ENCODE peak calls at places on chromosome 20, in seven cellular contexts. W is pancreas; Y is activated T-helper 17 cell treated with anti-CD3 and anti-CD28 coated beads, Interleukin-2, amount 50 U/mL, for 72 hours; K is body of pancreas; R is activated naive CD4-positive, alpha-beta T cell treated with anti-CD3 and anti-CD28 coated beads, Interleukin-2, amount 50 U/mL, for 72 hours; V is Right ventricle myocardium inferior; C is PC-3. E is an unnamed sample.

GRCh38 chr20:46573788-46574581 is 23.5 kb upstream of the OCSTAMP start:
- ATAC-seq in W (no peak), Y (peak), K (no peak), R (no peak), V (no peak), C (peak), E (no peak)

GRCh38 chr20:21522479-21523397 is 8.9 kb upstream of the NKX2-2 start:
- ATAC-seq in W (peak), Y (no peak), K (peak), R (no peak), V (no peak), C (peak), E (no peak)

GRCh38 chr20:10762216-10762615 is 88.4 kb upstream of the JAG1 start:
- ATAC-seq in W (no peak), Y (no peak), K (no peak), R (no peak), V (no peak), C (no peak), E (no peak)

GRCh38 chr20:34747479-34747878 is 43.3 kb downstream of the TP53INP2 start:
- ATAC-seq in W (no peak), Y (peak), K (no peak), R (no peak), V (no peak), C (no peak), E (no peak)

GRCh38 chr20:16580127-16580526 is 6.9 kb upstream of the KIF16B start:
- ATAC-seq in W (peak), Y (no peak), K (peak), R (no peak), V (peak), C (peak), E (peak)

GRCh38 chr20:57317316-57317788 is 12.3 kb upstream of the SPO11 start:
- ATAC-seq in W (no peak), Y (no peak), K (no peak), R (no peak), V (no peak), C (no peak), E (no peak)

GRCh38 chr20:6038256-6038655 is 15.6 kb downstream of the LRRN4 start:
- ATAC-seq in W (no peak), Y (no peak), K (no peak), R (no peak), V (peak), C (no peak), E (no peak)

GRCh38 chr20:55173601-55174000 is 698.2 kb downstream of the DOK5 start:
- ATAC-seq in W (no peak), Y (no peak), K (no peak), R (no peak), V (no peak), C (no peak), E (no peak)

GRCh38 chr20:17904027-17904426 is 64.6 kb downstream of the SNX5 start:
- ATAC-seq in W (no peak), Y (peak), K (no peak), R (peak), V (no peak), C (no peak), E (no peak)

GRCh38 chr20:4840831-4841230 is 119.1 kb downstream of the PRND start:
- ATAC-seq in W (no peak), Y (no peak), K (no peak), R (no peak), V (no peak), C (no peak), E (no peak)

GRCh38 chr20:47574616-47575401 is 73.1 kb downstream of the NCOA3 start:
- ATAC-seq in W (peak), Y (no peak), K (peak), R (no peak), V (no peak), C (no peak), E (no peak)

GRCh38 chr20:21681932-21682318 is 23.5 kb upstream of the PAX1 start:
- ATAC-seq in W (no peak), Y (no peak), K (no peak), R (no peak), V (peak), C (no peak), E (no peak)

GRCh38 chr20:9756660-9757059 is 82.2 kb downstream of the PAK5 start:
- ATAC-seq in W (no peak), Y (no peak), K (peak), R (no peak), V (no peak), C (no peak), E (no peak)

GRCh38 chr20:13736792-13737191 is 47.9 kb downstream of the ESF1 start:
- ATAC-seq in W (no peak), Y (no peak), K (peak), R (no peak), V (peak), C (no peak), E (no peak)

GRCh38 chr20:49344975-49345374 is 67.1 kb upstream of the ZNFX1 start:
- ATAC-seq in W (peak), Y (no peak), K (peak), R (no peak), V (peak), C (peak), E (peak)

GRCh38 chr20:20823469-20823868 is 111.0 kb upstream of the RALGAPA2 start:
- ATAC-seq in W (peak), Y (no peak), K (no peak), R (no peak), V (no peak), C (no peak), E (no peak)

GRCh38 chr20:24501764-24502163 is 32.3 kb downstream of the SYNDIG1 start:
- ATAC-seq in W (no peak), Y (no peak), K (no peak), R (no peak), V (no peak), C (no peak), E (no peak)

GRCh38 chr20:51378171-51378928 is 164.2 kb downstream of the NFATC2 start:
- ATAC-seq in W (no peak), Y (peak), K (no peak), R (no peak), V (no peak), C (no peak), E (no peak)

GRCh38 chr20:4119854-4120209 is 104.5 kb upstream of the RNF24 start:
- ATAC-seq in W (no peak), Y (no peak), K (no peak), R (no peak), V (no peak), C (peak), E (no peak)

GRCh38 chr20:41065716-41066115 is 37.1 kb downstream of the TOP1 start:
- ATAC-seq in W (peak), Y (no peak), K (no peak), R (no peak), V (no peak), C (no peak), E (no peak)

GRCh38 chr20:50048420-50049166 is 64.4 kb downstream of the UBE2V1 start:
- ATAC-seq in W (peak), Y (no peak), K (no peak), R (peak), V (no peak), C (no peak), E (peak)

GRCh38 chr20:50980851-50981713 is 22.5 kb downstream of the MOCS3 start:
- ATAC-seq in W (peak), Y (no peak), K (no peak), R (no peak), V (no peak), C (peak), E (peak)

GRCh38 chr20:9989066-9989724 is 45.6 kb upstream of the ANKEF1 start:
- ATAC-seq in W (peak), Y (no peak), K (no peak), R (no peak), V (peak), C (no peak), E (no peak)

GRCh38 chr20:32628960-32629530 is 43.9 kb upstream of the NOL4L start:
- ATAC-seq in W (no peak), Y (no peak), K (no peak), R (no peak), V (no peak), C (no peak), E (no peak)

GRCh38 chr20:62030834-62031434 is 34.7 kb downstream of the TAF4 start:
- ATAC-seq in W (peak), Y (peak), K (no peak), R (peak), V (no peak), C (peak), E (peak)

GRCh38 chr20:1535420-1536175 is 21.9 kb downstream of the SIRPD start:
- ATAC-seq in W (peak), Y (no peak), K (no peak), R (no peak), V (peak), C (no peak), E (no peak)

GRCh38 chr20:1130849-1131248 is 12.4 kb downstream of the PSMF1 start:
- ATAC-seq in W (peak), Y (no peak), K (no peak), R (no peak), V (peak), C (no peak), E (no peak)

GRCh38 chr20:48942730-48943129 is 21.2 kb downstream of the ARFGEF2 start:
- ATAC-seq in W (no peak), Y (no peak), K (no peak), R (no peak), V (peak), C (no peak), E (no peak)

GRCh38 chr20:22289442-22289841 is 294.9 kb downstream of the FOXA2 start:
- ATAC-seq in W (no peak), Y (no peak), K (no peak), R (no peak), V (no peak), C (no peak), E (no peak)

GRCh38 chr20:38725959-38726848 is 1.9 kb downstream of the SLC32A1 start:
- ATAC-seq in W (peak), Y (peak), K (peak), R (peak), V (no peak), C (peak), E (no peak)

GRCh38 chr20:53146201-53146891 is 174.2 kb downstream of the TSHZ2 start:
- ATAC-seq in W (no peak), Y (peak), K (no peak), R (peak), V (no peak), C (no peak), E (no peak)

GRCh38 chr20:18972251-18972876 is 158.8 kb downstream of the SCP2D1 start:
- ATAC-seq in W (peak), Y (no peak), K (no peak), R (no peak), V (no peak), C (no peak), E (no peak)

GRCh38 chr20:10549511-10549910 is 114.4 kb downstream of the SLX4IP start:
- ATAC-seq in W (peak), Y (no peak), K (peak), R (no peak), V (no peak), C (no peak), E (no peak)

GRCh38 chr20:35871311-35871771 is 83.0 kb downstream of the SCAND1 start:
- ATAC-seq in W (no peak), Y (no peak), K (no peak), R (no peak), V (no peak), C (no peak), E (no peak)

GRCh38 chr20:43911066-43911465 is 3.6 kb upstream of the TOX2 start:
- ATAC-seq in W (no peak), Y (peak), K (no peak), R (peak), V (no peak), C (peak), E (no peak)

GRCh38 chr20:58023346-58023745 is 205.1 kb downstream of the ANKRD60 start:
- ATAC-seq in W (no peak), Y (no peak), K (no peak), R (no peak), V (no peak), C (no peak), E (no peak)

GRCh38 chr20:14879020-14879697 is 541.7 kb upstream of the FLRT3 start:
- ATAC-seq in W (peak), Y (no peak), K (no peak), R (no peak), V (no peak), C (peak), E (peak)

E was measured in esophagus mucosa.